ENCODE peak calls at places on chromosomes 11 and 22, in ten cellular contexts. P is brain microvascular endothelial cell; T is AG08395; I is effector memory CD4-positive, alpha-beta T cell; W is left ventricle myocardium superior; Q is A172; L is activated CD8-positive, alpha-beta memory T cell treated with anti-CD3 and anti-CD28 coated beads, Interleukin-2, amount 10 ng/mL, durations not matched to agents 7 days and 5 days; R is right cardiac atrium; Y is GM18507; F is NCI-H524. V is an unnamed sample.

GRCh38 chr11:1369371-1370005 is 20.2 kb upstream of the BRSK2 start:
- DNase-seq in P (no peak), T (no peak), I (no peak), W (no peak), Q (no peak), L (no peak), R (peak), Y (no peak), F (no peak), V (no peak)

GRCh38 chr11:101686514-101686913 is 102.7 kb upstream of the TRPC6 start:
- DNase-seq in P (peak), T (no peak), I (no peak), W (no peak), Q (peak), L (no peak), R (no peak), Y (no peak), F (no peak), V (no peak)

GRCh38 chr22:42915980-42916765 is 59.1 kb upstream of the ARFGAP3 start:
- DNase-seq in P (no peak), T (no peak), I (no peak), W (no peak), Q (no peak), L (no peak), R (peak), Y (no peak), F (no peak), V (no peak)

GRCh38 chr11:68328374-68329091 is 16.1 kb downstream of the LRP5 start:
- DNase-seq in P (no peak), T (no peak), I (no peak), W (peak), Q (peak), L (peak), R (peak), Y (no peak), F (no peak), V (peak)

GRCh38 chr22:44425356-44425755 is 72.7 kb downstream of the RTL6 start:
- DNase-seq in P (no peak), T (no peak), I (no peak), W (no peak), Q (no peak), L (no peak), R (no peak), Y (no peak), F (no peak), V (no peak)

GRCh38 chr22:33124471-33124870 is 66.3 kb upstream of the SYN3 start:
- DNase-seq in P (no peak), T (no peak), I (no peak), W (no peak), Q (no peak), L (no peak), R (no peak), Y (no peak), F (no peak), V (no peak)

GRCh38 chr11:15845261-15845660 is 511.1 kb downstream of the SOX6 start:
- DNase-seq in P (no peak), T (no peak), I (no peak), W (no peak), Q (no peak), L (no peak), R (no peak), Y (no peak), F (no peak), V (no peak)

GRCh38 chr11:88338223-88338661 is 706 bp upstream of the CTSC start:
- DNase-seq in P (peak), T (peak), I (peak), W (peak), Q (peak), L (peak), R (peak), Y (no peak), F (peak), V (peak)

GRCh38 chr11:6481012-6481923 is at the start of the genes ARFIP2 and TIMM10B:
- DNase-seq in P (peak), T (peak), I (peak), W (peak), Q (peak), L (peak), R (peak), Y (peak), F (peak), V (peak)

GRCh38 chr11:119919656-119920055 is 190.7 kb upstream of the NECTIN1 start:
- DNase-seq in P (no peak), T (no peak), I (no peak), W (no peak), Q (no peak), L (no peak), R (no peak), Y (no peak), F (peak), V (no peak)

GRCh38 chr11:3907590-3907989 is 52.1 kb downstream of the STIM1 start:
- DNase-seq in P (no peak), T (no peak), I (no peak), W (no peak), Q (no peak), L (peak), R (no peak), Y (no peak), F (no peak), V (no peak)

GRCh38 chr22:30205281-30206115 is 41.1 kb downstream of the LIF start:
- DNase-seq in P (peak), T (peak), I (no peak), W (peak), Q (peak), L (no peak), R (peak), Y (no peak), F (peak), V (no peak)

GRCh38 chr11:49377978-49378377 is 169.6 kb upstream of the FOLH1 start:
- DNase-seq in P (no peak), T (no peak), I (no peak), W (no peak), Q (no peak), L (no peak), R (no peak), Y (no peak), F (no peak), V (no peak)

GRCh38 chr22:30634477-30635233 is 926 bp upstream of the SLC35E4 start:
- DNase-seq in P (peak), T (peak), I (peak), W (peak), Q (peak), L (peak), R (peak), Y (peak), F (peak), V (peak)

GRCh38 chr11:130408901-130409300 is 19.5 kb downstream of the ADAMTS8 start:
- DNase-seq in P (no peak), T (no peak), I (no peak), W (no peak), Q (no peak), L (no peak), R (no peak), Y (no peak), F (no peak), V (no peak)

GRCh38 chr22:44870021-44870420 is 117.6 kb downstream of the ARHGAP8 start:
- DNase-seq in P (no peak), T (no peak), I (no peak), W (peak), Q (peak), L (no peak), R (no peak), Y (no peak), F (peak), V (no peak)

GRCh38 chr11:2731285-2732125 is 31.7 kb upstream of the KCNQ1OT1 start:
- DNase-seq in P (no peak), T (no peak), I (no peak), W (no peak), Q (no peak), L (no peak), R (no peak), Y (no peak), F (no peak), V (no peak)

GRCh38 chr22:39317756-39318506 is 1.5 kb downstream of the RPL3 start:
- DNase-seq in P (peak), T (no peak), I (no peak), W (no peak), Q (no peak), L (no peak), R (no peak), Y (no peak), F (no peak), V (no peak)

GRCh38 chr11:68260484-68260883 is 11.3 kb downstream of the C11orf24 start:
- DNase-seq in P (no peak), T (no peak), I (no peak), W (no peak), Q (no peak), L (no peak), R (no peak), Y (no peak), F (no peak), V (no peak)

GRCh38 chr11:65353376-65353775 is 1.2 kb upstream of the TIGD3 start:
- DNase-seq in P (no peak), T (no peak), I (no peak), W (peak), Q (no peak), L (no peak), R (peak), Y (no peak), F (no peak), V (no peak)

GRCh38 chr11:73518195-73518594 is 79.7 kb downstream of the FAM168A start:
- DNase-seq in P (no peak), T (no peak), I (no peak), W (no peak), Q (no peak), L (no peak), R (no peak), Y (no peak), F (no peak), V (no peak)

GRCh38 chr11:75287579-75287978 is 47.0 kb downstream of the TPBGL start:
- DNase-seq in P (no peak), T (no peak), I (no peak), W (peak), Q (no peak), L (no peak), R (peak), Y (no peak), F (no peak), V (no peak)

GRCh38 chr22:33659423-33659822 is 260.9 kb downstream of the LARGE1 start:
- DNase-seq in P (no peak), T (peak), I (no peak), W (no peak), Q (no peak), L (no peak), R (no peak), Y (no peak), F (no peak), V (no peak)

GRCh38 chr11:64181506-64182411 is 4.2 kb upstream of the STIP1 start:
- DNase-seq in P (peak), T (peak), I (no peak), W (peak), Q (peak), L (peak), R (peak), Y (no peak), F (peak), V (peak)

GRCh38 chr11:31262761-31263160 is 106.8 kb downstream of the DCDC1 start:
- DNase-seq in P (no peak), T (no peak), I (no peak), W (no peak), Q (no peak), L (no peak), R (no peak), Y (no peak), F (no peak), V (no peak)

GRCh38 chr11:41984023-41984422 is 524.6 kb upstream of the LRRC4C start:
- DNase-seq in P (no peak), T (no peak), I (no peak), W (no peak), Q (no peak), L (no peak), R (no peak), Y (no peak), F (no peak), V (no peak)

GRCh38 chr11:34513674-34513995 is at the start of gene ELF5:
- DNase-seq in P (no peak), T (no peak), I (no peak), W (no peak), Q (no peak), L (no peak), R (no peak), Y (no peak), F (no peak), V (no peak)

GRCh38 chr11:46560300-46561025 is 33.4 kb downstream of the AMBRA1 start:
- DNase-seq in P (no peak), T (peak), I (no peak), W (no peak), Q (peak), L (peak), R (no peak), Y (no peak), F (no peak), V (no peak)

GRCh38 chr11:71285111-71285510 is 32.7 kb upstream of the SHANK2 start:
- DNase-seq in P (no peak), T (no peak), I (no peak), W (no peak), Q (no peak), L (peak), R (no peak), Y (no peak), F (no peak), V (no peak)

GRCh38 chr11:114017723-114018122 is 41.8 kb upstream of the ZBTB16 start:
- DNase-seq in P (no peak), T (peak), I (no peak), W (no peak), Q (no peak), L (no peak), R (no peak), Y (no peak), F (no peak), V (no peak)

GRCh38 chr22:50360578-50360977 is 17.5 kb downstream of the PPP6R2 start:
- DNase-seq in P (no peak), T (no peak), I (no peak), W (peak), Q (no peak), L (no peak), R (no peak), Y (no peak), F (no peak), V (no peak)

GRCh38 chr22:34669001-34669400 is 397.0 kb upstream of the ISX start:
- DNase-seq in P (no peak), T (peak), I (no peak), W (no peak), Q (no peak), L (no peak), R (no peak), Y (no peak), F (no peak), V (no peak)

GRCh38 chr22:17999851-18000250 is 24.5 kb downstream of the MICAL3 start:
- DNase-seq in P (no peak), T (no peak), I (no peak), W (no peak), Q (no peak), L (no peak), R (no peak), Y (no peak), F (no peak), V (no peak)

GRCh38 chr11:9535189-9535781 is 38.2 kb upstream of the WEE1 start:
- DNase-seq in P (peak), T (peak), I (peak), W (peak), Q (peak), L (peak), R (peak), Y (peak), F (peak), V (peak)

GRCh38 chr11:83918471-83918870 is 632.3 kb upstream of the CCDC90B start:
- DNase-seq in P (no peak), T (no peak), I (no peak), W (peak), Q (no peak), L (no peak), R (peak), Y (no peak), F (no peak), V (no peak)

GRCh38 chr22:43926349-43926710 is 2.7 kb downstream of the PNPLA3 start:
- DNase-seq in P (no peak), T (no peak), I (no peak), W (no peak), Q (no peak), L (no peak), R (no peak), Y (no peak), F (no peak), V (no peak)

GRCh38 chr22:42939941-42940653 is 74.9 kb downstream of the PACSIN2 start:
- DNase-seq in P (peak), T (peak), I (no peak), W (peak), Q (peak), L (no peak), R (no peak), Y (no peak), F (no peak), V (no peak)

GRCh38 chr22:18060646-18061620 is 16.9 kb upstream of the PEX26 start:
- DNase-seq in P (peak), T (peak), I (no peak), W (no peak), Q (peak), L (no peak), R (no peak), Y (no peak), F (no peak), V (no peak)

GRCh38 chr11:76048763-76049162 is 157.5 kb downstream of the WNT11 start:
- DNase-seq in P (no peak), T (no peak), I (no peak), W (no peak), Q (no peak), L (no peak), R (peak), Y (no peak), F (no peak), V (no peak)

V was measured in KG1.